ENCODE peak calls at places on chromosomes 2 and 18, in six cellular contexts. P, Z, D, J, H and C are unnamed samples.

GRCh38 chr2:128775401-128776285 is 457.0 kb upstream of the HS6ST1 start:
- DNase-seq in P (no peak), Z (no peak), D (no peak), J (no peak), H (no peak), C (no peak)

GRCh38 chr18:53909668-53910067 is 314.8 kb downstream of the MBD2 start:
- DNase-seq in P (no peak), Z (peak), D (no peak), J (peak), H (peak), C (peak)

GRCh38 chr2:65450395-65450794 is 18.0 kb upstream of the SPRED2 start:
- DNase-seq in P (no peak), Z (no peak), D (no peak), J (no peak), H (no peak), C (no peak)

GRCh38 chr2:63050186-63050915 is at the start of gene OTX1:
- DNase-seq in P (peak), Z (peak), D (peak), J (peak), H (peak), C (peak)

GRCh38 chr18:52636536-52636935 is 296.5 kb downstream of the DCC start:
- DNase-seq in P (peak), Z (no peak), D (no peak), J (peak), H (no peak), C (no peak)

GRCh38 chr2:156340377-156340776 is 7.9 kb upstream of the NR4A2 start:
- DNase-seq in P (no peak), Z (no peak), D (no peak), J (no peak), H (peak), C (no peak)

GRCh38 chr18:3584266-3584665 is 134.3 kb downstream of the TGIF1 start:
- DNase-seq in P (no peak), Z (no peak), D (no peak), J (no peak), H (no peak), C (no peak)

GRCh38 chr2:9753665-9754531 is 89.4 kb upstream of the TAF1B start:
- DNase-seq in P (no peak), Z (no peak), D (no peak), J (no peak), H (no peak), C (peak)

GRCh38 chr2:62826141-62826540 is 120.6 kb downstream of the EHBP1 start:
- DNase-seq in P (no peak), Z (no peak), D (no peak), J (peak), H (peak), C (no peak)

GRCh38 chr2:240933966-240934700 is 28.0 kb downstream of the CROCC2 start:
- DNase-seq in P (no peak), Z (no peak), D (no peak), J (no peak), H (no peak), C (no peak)

GRCh38 chr2:64234150-64234549 is 89.9 kb upstream of the PELI1 start:
- DNase-seq in P (no peak), Z (no peak), D (no peak), J (no peak), H (no peak), C (no peak)

GRCh38 chr2:71640459-71640858 is 187.1 kb downstream of the DYSF start:
- DNase-seq in P (no peak), Z (no peak), D (no peak), J (no peak), H (no peak), C (no peak)

GRCh38 chr2:169363570-169364150 is 1.3 kb upstream of the LRP2 start:
- DNase-seq in P (peak), Z (no peak), D (peak), J (peak), H (peak), C (no peak)

GRCh38 chr2:169363027-169363569 is 764 bp upstream of the LRP2 start:
- DNase-seq in P (no peak), Z (no peak), D (peak), J (peak), H (no peak), C (no peak)

GRCh38 chr2:169361706-169362345 is 508 bp downstream of the LRP2 start:
- DNase-seq in P (peak), Z (no peak), D (peak), J (peak), H (peak), C (no peak)

GRCh38 chr2:169360984-169361705 is 1.2 kb downstream of the LRP2 start:
- DNase-seq in P (peak), Z (no peak), D (peak), J (peak), H (peak), C (no peak)

GRCh38 chr2:169362346-169363026 is at the start of gene LRP2:
- DNase-seq in P (peak), Z (no peak), D (peak), J (peak), H (peak), C (no peak)
- TF ChIP-seq EZH2 in P (peak), Z (no peak), D (no peak), J (peak), H (no peak), C (peak)

GRCh38 chr18:78912862-78913261 is 66.8 kb upstream of the SALL3 start:
- DNase-seq in P (no peak), Z (no peak), D (no peak), J (no peak), H (no peak), C (no peak)

GRCh38 chr18:78914586-78914935 is 65.1 kb upstream of the SALL3 start:
- DNase-seq in P (no peak), Z (no peak), D (no peak), J (no peak), H (no peak), C (no peak)

GRCh38 chr18:78912336-78912735 is 67.3 kb upstream of the SALL3 start:
- DNase-seq in P (no peak), Z (no peak), D (no peak), J (no peak), H (no peak), C (no peak)

GRCh38 chr18:78913830-78914585 is 65.6 kb upstream of the SALL3 start:
- DNase-seq in P (no peak), Z (no peak), D (no peak), J (no peak), H (no peak), C (no peak)

DNA sequence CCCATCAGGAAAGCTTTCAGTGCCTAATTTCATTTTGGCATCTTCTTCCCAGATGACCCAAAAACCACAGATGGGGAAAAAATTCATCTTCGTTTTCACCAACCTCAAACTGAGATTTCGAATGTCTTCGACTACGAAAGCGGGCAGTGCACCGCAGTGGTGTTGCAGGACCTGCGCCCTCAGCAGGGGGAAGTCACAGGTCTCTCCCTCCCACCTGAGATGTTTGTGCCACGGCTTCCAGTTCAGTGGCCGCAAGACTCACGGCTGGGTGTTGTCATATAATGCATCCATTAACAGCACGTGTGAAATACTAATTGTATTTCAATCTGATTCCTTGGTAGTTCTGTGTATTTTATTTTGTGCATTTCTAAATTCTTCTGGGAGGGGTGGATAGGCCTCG is 66.2 kb upstream of the SALL3 start:
- DNase-seq in P (no peak), Z (no peak), D (no peak), J (no peak), H (no peak), C (no peak)
- H2AFZ ChIP-seq in P (no peak), Z (no peak), D (no peak), J (no peak), H (no peak), C (no peak)

DNA sequence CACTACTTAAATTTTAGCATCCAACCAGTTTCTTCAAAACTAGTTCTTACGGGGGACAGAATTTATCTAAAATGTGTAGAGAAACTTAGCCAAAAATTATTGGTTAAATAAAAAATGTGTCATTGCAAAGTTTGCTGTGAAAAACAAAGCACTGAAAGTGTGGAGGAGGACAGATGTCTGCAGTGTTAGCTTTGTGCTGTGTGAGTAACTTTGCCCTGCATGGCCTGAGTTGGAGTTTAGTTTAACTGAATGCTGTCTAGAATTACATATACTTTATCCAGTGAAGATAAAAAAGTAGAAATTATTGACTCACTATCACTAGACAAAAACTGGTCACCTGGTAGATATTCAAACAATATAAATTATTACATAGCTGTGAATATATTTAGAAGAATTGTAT is 1225.2 kb upstream of the CELF4 start:
- DNase-seq in P (no peak), Z (no peak), D (no peak), J (no peak), H (no peak), C (no peak)
- TF ChIP-seq EZH2phosphoT487 in P (no peak), Z (no peak), D (no peak), J (no peak), H (no peak), C (no peak)

GRCh38 chr18:46754188-46754587 is 2.7 kb downstream of the ST8SIA5 start:
- DNase-seq in P (no peak), Z (no peak), D (no peak), J (no peak), H (no peak), C (no peak)

GRCh38 chr18:46756172-46756558 is 688 bp downstream of the ST8SIA5 start:
- DNase-seq in P (no peak), Z (no peak), D (no peak), J (peak), H (peak), C (no peak)

GRCh38 chr18:46755315-46756171 is 1.3 kb downstream of the ST8SIA5 start:
- DNase-seq in P (no peak), Z (no peak), D (peak), J (peak), H (no peak), C (no peak)

GRCh38 chr18:46754661-46755292 is 2.1 kb downstream of the ST8SIA5 start:
- DNase-seq in P (no peak), Z (no peak), D (peak), J (peak), H (no peak), C (no peak)

DNA sequence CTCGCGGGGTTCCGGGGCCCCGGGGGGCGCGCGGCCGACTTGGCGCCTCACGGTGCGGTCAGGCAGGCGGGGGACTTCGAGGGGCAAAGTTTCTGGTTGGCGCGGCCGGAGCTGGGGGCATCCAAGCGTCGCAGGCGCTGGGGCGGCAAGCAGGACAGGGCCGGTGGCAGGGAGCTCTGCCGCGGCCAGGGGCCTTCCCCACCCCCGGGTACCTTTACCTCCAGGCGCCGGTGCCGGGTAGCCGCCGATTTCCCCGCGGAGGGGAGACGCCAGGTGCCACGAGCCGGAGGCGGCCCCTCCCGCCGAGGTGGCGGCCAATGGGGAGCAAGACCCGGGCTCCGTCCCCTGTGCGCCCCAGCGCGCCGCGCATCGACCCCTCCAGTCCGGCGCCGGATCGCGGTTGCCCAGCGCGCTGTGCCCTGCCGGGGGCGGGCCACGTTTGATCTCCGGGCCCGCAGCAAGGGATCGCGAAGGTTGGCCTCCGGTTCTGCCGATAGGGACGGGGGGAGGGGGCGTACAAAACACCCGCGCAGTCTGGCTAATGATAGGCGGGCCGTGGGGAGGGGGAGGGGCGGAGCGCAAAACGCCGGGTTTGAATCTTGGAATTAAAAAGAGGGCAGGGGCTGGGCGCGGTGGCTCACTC is at the start of gene ST8SIA5:
- DNase-seq in P (no peak), Z (no peak), D (peak), J (peak), H (peak), C (no peak)
- TF ChIP-seq EZH2 in P (peak), Z (no peak), D (peak), J (no peak), H (no peak), C (no peak)

DNA sequence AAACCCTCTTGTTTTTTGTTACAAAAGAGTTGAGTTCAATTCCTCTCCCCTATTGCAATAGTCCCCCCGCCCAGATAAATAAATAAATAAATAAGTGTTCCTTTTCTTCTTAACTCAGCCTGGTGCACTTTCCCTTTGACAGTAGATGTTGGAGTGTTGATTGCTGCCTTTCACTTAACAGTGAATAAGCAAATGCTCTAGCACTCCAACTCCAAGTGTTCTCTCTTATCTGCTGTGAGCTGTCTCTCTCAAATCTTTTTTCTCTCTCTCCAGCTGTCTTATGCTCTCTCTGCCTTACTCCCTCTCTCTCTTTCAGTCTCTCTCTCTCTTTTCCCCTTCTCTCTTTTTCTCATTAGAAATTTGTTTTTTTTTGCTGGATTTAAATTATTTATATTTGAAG is 216.7 kb downstream of the TMX3 start:
- DNase-seq in P (no peak), Z (no peak), D (no peak), J (no peak), H (no peak), C (no peak)
- H2AFZ ChIP-seq in P (no peak), Z (no peak), D (no peak), J (peak), H (peak), C (no peak)

GRCh38 chr2:189305291-189305943 is 125.9 kb upstream of the COL5A2 start:
- DNase-seq in P (no peak), Z (no peak), D (no peak), J (no peak), H (peak), C (peak)

GRCh38 chr2:189300917-189301316 is 121.4 kb upstream of the COL5A2 start:
- DNase-seq in P (no peak), Z (no peak), D (no peak), J (no peak), H (no peak), C (no peak)

GRCh38 chr2:189306441-189307006 is 127.0 kb upstream of the COL5A2 start:
- DNase-seq in P (no peak), Z (no peak), D (no peak), J (no peak), H (no peak), C (no peak)

GRCh38 chr2:189302274-189302948 is 122.8 kb upstream of the COL5A2 start:
- DNase-seq in P (no peak), Z (no peak), D (no peak), J (no peak), H (peak), C (peak)

DNA sequence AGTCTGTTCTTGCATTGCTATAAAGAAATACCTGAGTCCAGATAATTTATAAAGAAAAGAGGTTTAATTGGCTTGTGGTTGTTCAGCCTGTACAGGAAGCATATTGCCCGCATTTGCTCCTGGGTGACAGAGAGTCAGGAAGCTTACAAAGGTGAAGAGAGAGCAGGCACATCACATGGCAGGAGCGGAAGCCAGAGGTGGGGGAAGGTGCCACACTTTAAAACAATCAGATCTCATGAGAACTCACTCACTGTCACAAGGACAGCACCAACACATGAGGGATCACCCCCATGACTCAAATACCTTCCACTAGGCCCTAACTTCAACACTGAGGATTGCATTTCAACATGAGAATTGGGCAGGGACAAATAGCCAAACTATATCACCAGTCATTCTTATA is 124.8 kb upstream of the COL5A2 start:
- DNase-seq in P (no peak), Z (no peak), D (no peak), J (no peak), H (no peak), C (no peak)
- TF ChIP-seq EZH2phosphoT487 in P (no peak), Z (no peak), D (no peak), J (no peak), H (no peak), C (no peak)